ENCODE peak calls at places on chromosome 5, in nine cellular contexts. E, O, B, R, G, P, K, W and U are unnamed samples.

GRCh38 chr5:179415291-179416060 is 70.2 kb upstream of the ADAMTS2 start:
- DNase-seq in E (no peak), O (no peak), B (no peak), R (no peak), G (no peak), P (no peak), K (no peak), W (no peak), U (no peak)

GRCh38 chr5:1562599-1562998 is 38.8 kb upstream of the LPCAT1 start:
- DNase-seq in E (no peak), O (no peak), B (no peak), R (no peak), G (no peak), P (no peak), K (no peak), W (no peak), U (no peak)

GRCh38 chr5:122371511-122372151 is 59.6 kb downstream of the SNCAIP start:
- DNase-seq in E (no peak), O (no peak), B (no peak), R (no peak), G (no peak), P (no peak), K (no peak), W (no peak), U (no peak)

GRCh38 chr5:78504726-78505431 is 143.7 kb downstream of the LHFPL2 start:
- DNase-seq in E (no peak), O (peak), B (no peak), R (no peak), G (no peak), P (peak), K (no peak), W (peak), U (no peak)

GRCh38 chr5:157540707-157541451 is 34.7 kb downstream of the ADAM19 start:
- DNase-seq in E (no peak), O (no peak), B (no peak), R (peak), G (peak), P (peak), K (peak), W (no peak), U (peak)

GRCh38 chr5:89584339-89584956 is 701.5 kb upstream of the MEF2C start:
- DNase-seq in E (no peak), O (peak), B (no peak), R (no peak), G (no peak), P (peak), K (no peak), W (peak), U (no peak)

GRCh38 chr5:33994845-33995244 is 10.4 kb upstream of the SLC45A2 start:
- DNase-seq in E (no peak), O (no peak), B (no peak), R (no peak), G (peak), P (peak), K (no peak), W (no peak), U (no peak)

GRCh38 chr5:160769264-160769663 is 82.7 kb downstream of the ATP10B start:
- DNase-seq in E (no peak), O (peak), B (no peak), R (no peak), G (no peak), P (no peak), K (no peak), W (no peak), U (no peak)

GRCh38 chr5:95846554-95847260 is 24.2 kb upstream of the GLRX start:
- DNase-seq in E (peak), O (peak), B (no peak), R (peak), G (peak), P (peak), K (no peak), W (no peak), U (no peak)

GRCh38 chr5:58080573-58080972 is 379.3 kb downstream of the PLK2 start:
- DNase-seq in E (no peak), O (peak), B (no peak), R (no peak), G (no peak), P (no peak), K (no peak), W (no peak), U (no peak)

GRCh38 chr5:14983666-14984441 is 112.3 kb upstream of the ANKH start:
- DNase-seq in E (no peak), O (no peak), B (no peak), R (no peak), G (peak), P (no peak), K (no peak), W (no peak), U (no peak)